ENCODE peak calls at places on chromosome 18, in four cellular contexts. B, N, L and D are unnamed samples.
A peak's percentile ranks its signal among the peaks of the same experiment; 100 is the strongest.

GRCh38 chr18:44626807-44627206 is 53.9 kb upstream of the SETBP1 start:
- DNase-seq in B (no peak), N (no peak), L (no peak), D (no peak)

GRCh38 chr18:9952633-9953416 is 39.0 kb downstream of the VAPA start:
- DNase-seq in B (no peak), N (no peak), L (no peak), D (no peak)

GRCh38 chr18:2847341-2848144 is 737 bp downstream of the EMILIN2 start:
- DNase-seq in B (no peak), N (no peak), L (peak; percentile 72), D (no peak)

GRCh38 chr18:73315381-73315780 is 447.6 kb upstream of the NETO1 start:
- DNase-seq in B (no peak), N (no peak), L (no peak), D (no peak)

GRCh38 chr18:8742382-8743361 is 37.3 kb downstream of the MTCL1 start:
- DNase-seq in B (no peak), N (no peak), L (no peak), D (no peak)

GRCh38 chr18:6917082-6917481 is 187.6 kb downstream of the ARHGAP28 start:
- DNase-seq in B (no peak), N (no peak), L (no peak), D (no peak)

GRCh38 chr18:23765931-23766330 is 76.7 kb downstream of the LAMA3 start:
- DNase-seq in B (no peak), N (no peak), L (no peak), D (no peak)

GRCh38 chr18:49487711-49488310 is 777 bp upstream of the C18orf32 start:
- DNase-seq in B (no peak), N (no peak), L (no peak), D (no peak)

GRCh38 chr18:34834897-34835296 is 124.8 kb downstream of the DTNA start:
- DNase-seq in B (no peak), N (no peak), L (no peak), D (no peak)